ENCODE peak calls at places on chromosomes 13 and 19, in four cellular contexts. One of them, this sample, is unnamed.
A peak's percentile ranks its signal among the peaks of the same experiment; 100 is the strongest.

GRCh38 chr13:27926644-27927434 is 7.0 kb downstream of the PDX1 start:
- DNase-seq in stimulated activated CD4-positive, alpha-beta T cell treated with anti-CD3 and anti-CD28 coated beads, Interleukin-1b, Interleukin-23, amount 100 ng/mL, for 24 hours: no peak
- DNase-seq in mucosa of gallbladder: no peak
- DNase-seq in putamen: no peak
- DNase-seq in this sample: no peak

GRCh38 chr19:42088471-42089190 is 12.7 kb downstream of the ZNF574 start:
- DNase-seq in stimulated activated CD4-positive, alpha-beta T cell treated with anti-CD3 and anti-CD28 coated beads, Interleukin-1b, Interleukin-23, amount 100 ng/mL, for 24 hours: no peak
- DNase-seq in mucosa of gallbladder: no peak
- DNase-seq in putamen: no peak
- DNase-seq in this sample: no peak

GRCh38 chr13:113730145-113730750 is 28.8 kb upstream of the TMEM255B start:
- DNase-seq in stimulated activated CD4-positive, alpha-beta T cell treated with anti-CD3 and anti-CD28 coated beads, Interleukin-1b, Interleukin-23, amount 100 ng/mL, for 24 hours: no peak
- DNase-seq in mucosa of gallbladder: no peak
- DNase-seq in putamen: no peak
- DNase-seq in this sample: no peak

GRCh38 chr13:24997367-24997967 is 98.5 kb upstream of the PABPC3 start:
- DNase-seq in stimulated activated CD4-positive, alpha-beta T cell treated with anti-CD3 and anti-CD28 coated beads, Interleukin-1b, Interleukin-23, amount 100 ng/mL, for 24 hours: no peak
- DNase-seq in mucosa of gallbladder: no peak
- DNase-seq in putamen: no peak
- DNase-seq in this sample: no peak

GRCh38 chr19:5615756-5616327 is 6.7 kb downstream of the SAFB2 start:
- DNase-seq in stimulated activated CD4-positive, alpha-beta T cell treated with anti-CD3 and anti-CD28 coated beads, Interleukin-1b, Interleukin-23, amount 100 ng/mL, for 24 hours: no peak
- DNase-seq in mucosa of gallbladder: no peak
- DNase-seq in putamen: no peak
- DNase-seq in this sample: no peak

GRCh38 chr13:40539954-40540706 is 126.3 kb downstream of the FOXO1 start:
- DNase-seq in stimulated activated CD4-positive, alpha-beta T cell treated with anti-CD3 and anti-CD28 coated beads, Interleukin-1b, Interleukin-23, amount 100 ng/mL, for 24 hours: no peak
- DNase-seq in mucosa of gallbladder: peak; percentile 34
- DNase-seq in putamen: no peak
- DNase-seq in this sample: no peak

GRCh38 chr19:46478356-46478986 is 7.1 kb upstream of the PNMA8A start:
- DNase-seq in stimulated activated CD4-positive, alpha-beta T cell treated with anti-CD3 and anti-CD28 coated beads, Interleukin-1b, Interleukin-23, amount 100 ng/mL, for 24 hours: no peak
- DNase-seq in mucosa of gallbladder: no peak
- DNase-seq in putamen: peak; percentile 82
- DNase-seq in this sample: no peak

GRCh38 chr19:46082728-46083050 is 41.8 kb downstream of the IGFL3 start:
- DNase-seq in stimulated activated CD4-positive, alpha-beta T cell treated with anti-CD3 and anti-CD28 coated beads, Interleukin-1b, Interleukin-23, amount 100 ng/mL, for 24 hours: no peak
- DNase-seq in mucosa of gallbladder: no peak
- DNase-seq in putamen: no peak
- DNase-seq in this sample: no peak

GRCh38 chr13:32443111-32443510 is 15.2 kb upstream of the N4BP2L1 start:
- DNase-seq in stimulated activated CD4-positive, alpha-beta T cell treated with anti-CD3 and anti-CD28 coated beads, Interleukin-1b, Interleukin-23, amount 100 ng/mL, for 24 hours: no peak
- DNase-seq in mucosa of gallbladder: peak; percentile 32
- DNase-seq in putamen: peak; percentile 34
- DNase-seq in this sample: no peak

GRCh38 chr19:32469796-32470195 is 64.2 kb downstream of the DPY19L3 start:
- DNase-seq in stimulated activated CD4-positive, alpha-beta T cell treated with anti-CD3 and anti-CD28 coated beads, Interleukin-1b, Interleukin-23, amount 100 ng/mL, for 24 hours: no peak
- DNase-seq in mucosa of gallbladder: no peak
- DNase-seq in putamen: no peak
- DNase-seq in this sample: no peak

GRCh38 chr13:104442541-104442940 is 1376.3 kb upstream of the SLC10A2 start:
- DNase-seq in stimulated activated CD4-positive, alpha-beta T cell treated with anti-CD3 and anti-CD28 coated beads, Interleukin-1b, Interleukin-23, amount 100 ng/mL, for 24 hours: no peak
- DNase-seq in mucosa of gallbladder: no peak
- DNase-seq in putamen: no peak
- DNase-seq in this sample: no peak

GRCh38 chr19:28603453-28603852 is 609.5 kb downstream of the UQCRFS1 start:
- DNase-seq in stimulated activated CD4-positive, alpha-beta T cell treated with anti-CD3 and anti-CD28 coated beads, Interleukin-1b, Interleukin-23, amount 100 ng/mL, for 24 hours: no peak
- DNase-seq in mucosa of gallbladder: no peak
- DNase-seq in putamen: no peak
- DNase-seq in this sample: no peak

GRCh38 chr13:19239114-19239860 is 57.7 kb upstream of the TUBA3C start:
- DNase-seq in stimulated activated CD4-positive, alpha-beta T cell treated with anti-CD3 and anti-CD28 coated beads, Interleukin-1b, Interleukin-23, amount 100 ng/mL, for 24 hours: no peak
- DNase-seq in mucosa of gallbladder: no peak
- DNase-seq in putamen: no peak
- DNase-seq in this sample: no peak

This sample was measured in suprapubic skin.